ENCODE peak calls at places on chromosomes 6 and 20, in eight cellular contexts. R is pancreas, J is upper lobe of right lung, G is psoas muscle, D is Peyer's patch, S is tibial nerve, Z is brain microvascular endothelial cell, Q is NB4. I is an unnamed sample.

GRCh38 chr20:24937579-24937978 is 11.5 kb upstream of the CST7 start:
- DNase-seq in D (no peak), Z (no peak), G (no peak), R (peak), J (no peak), Q (no peak), S (no peak), I (no peak)

GRCh38 chr6:2733324-2733723 is 17.4 kb downstream of the MYLK4 start:
- DNase-seq in J (peak), D (peak), Z (peak), S (no peak), Q (peak), R (peak), G (peak), I (no peak)

GRCh38 chr6:134574491-134574890 is 256.6 kb upstream of the SGK1 start:
- DNase-seq in R (no peak), D (no peak), G (no peak), J (no peak), Q (peak), Z (no peak), S (no peak), I (no peak)

GRCh38 chr6:119713903-119714302 is 364.3 kb upstream of the MAN1A1 start:
- DNase-seq in G (no peak), Z (no peak), J (no peak), D (no peak), R (no peak), Q (no peak), S (no peak), I (no peak)

GRCh38 chr6:170505306-170505705 is 47.8 kb downstream of the PSMB1 start:
- DNase-seq in J (no peak), D (no peak), G (peak), S (no peak), Q (no peak), R (no peak), Z (no peak), I (no peak)

GRCh38 chr6:33213989-33214335 is 5.7 kb downstream of the RING1 start:
- DNase-seq in G (no peak), D (no peak), J (no peak), R (no peak), S (no peak), Z (no peak), Q (peak), I (no peak)

GRCh38 chr6:21341910-21342309 is 251.6 kb upstream of the SOX4 start:
- DNase-seq in S (no peak), R (no peak), G (no peak), J (peak), D (no peak), Q (no peak), Z (no peak), I (no peak)

GRCh38 chr20:36919715-36920333 is 31.7 kb downstream of the SAMHD1 start:
- DNase-seq in D (no peak), Z (peak), G (no peak), Q (peak), J (no peak), R (no peak), S (no peak), I (no peak)

GRCh38 chr6:48397887-48398286 is 286.9 kb upstream of the PTCHD4 start:
- DNase-seq in S (no peak), J (no peak), D (no peak), G (no peak), Z (no peak), Q (no peak), R (no peak), I (no peak)

GRCh38 chr20:2093200-2093781 is 8.3 kb upstream of the STK35 start:
- DNase-seq in D (peak), Z (no peak), S (no peak), Q (peak), R (no peak), G (no peak), J (no peak), I (no peak)

DNA sequence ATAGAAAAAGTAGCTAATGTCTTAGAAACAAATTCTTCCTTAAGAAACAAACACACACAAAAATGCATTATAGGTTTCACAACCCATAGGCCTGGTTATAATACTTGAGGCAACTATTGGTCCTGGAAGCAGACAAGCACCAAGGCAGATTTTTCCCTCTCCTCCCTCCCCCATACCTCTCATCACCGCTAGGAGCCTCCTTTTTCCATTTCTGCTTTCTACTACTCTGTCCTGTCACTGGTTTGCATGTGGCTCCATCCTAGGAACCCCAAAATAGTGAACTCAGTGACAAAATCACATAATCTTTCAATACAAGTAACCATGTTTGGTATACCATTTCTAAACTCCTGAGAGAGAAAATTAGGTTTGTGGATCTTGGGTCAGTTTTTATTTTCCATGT is 66.1 kb downstream of the HMGCLL1 start:
- DNase-seq in J (no peak), Z (no peak), G (no peak), R (no peak), Q (no peak), S (no peak), D (no peak), I (no peak)
- TF ChIP-seq CTCF in J (no peak), Z (no peak), G (no peak), R (no peak), Q (no peak), S (no peak), D (no peak), I (no peak)

GRCh38 chr6:84779917-84780316 is 15.5 kb upstream of the TBX18 start:
- DNase-seq in G (no peak), Z (no peak), S (no peak), Q (no peak), J (no peak), D (no peak), R (no peak), I (no peak)

GRCh38 chr6:84776392-84776791 is 12.0 kb upstream of the TBX18 start:
- DNase-seq in S (no peak), J (no peak), G (no peak), R (no peak), Q (no peak), Z (no peak), D (no peak), I (no peak)

GRCh38 chr6:84774174-84775158 is 10.1 kb upstream of the TBX18 start:
- DNase-seq in G (peak), J (peak), S (peak), Q (no peak), Z (peak), R (peak), D (no peak), I (no peak)

GRCh38 chr6:84777888-84778287 is 13.5 kb upstream of the TBX18 start:
- DNase-seq in D (no peak), S (no peak), Q (no peak), J (no peak), R (no peak), Z (peak), G (no peak), I (no peak)

GRCh38 chr6:84779380-84779779 is 15.0 kb upstream of the TBX18 start:
- DNase-seq in S (no peak), G (no peak), Q (no peak), D (no peak), R (no peak), J (no peak), Z (no peak), I (no peak)
- TF ChIP-seq CTCF in S (no peak), G (no peak), Q (peak), D (no peak), R (no peak), J (no peak), Z (peak), I (no peak)

GRCh38 chr6:145212807-145213206 is 522.5 kb downstream of the EPM2A start:
- DNase-seq in S (no peak), Z (no peak), Q (no peak), G (no peak), J (no peak), R (no peak), D (no peak), I (no peak)

GRCh38 chr6:145209312-145209711 is 526.0 kb downstream of the EPM2A start:
- DNase-seq in Z (peak), R (no peak), J (no peak), Q (no peak), S (no peak), G (no peak), D (no peak), I (no peak)

GRCh38 chr6:145213614-145214013 is 521.7 kb downstream of the EPM2A start:
- DNase-seq in D (no peak), Q (no peak), Z (no peak), G (no peak), J (no peak), S (no peak), R (no peak), I (no peak)

GRCh38 chr6:145214570-145214969 is 520.8 kb downstream of the EPM2A start:
- DNase-seq in D (no peak), R (no peak), Z (peak), G (no peak), Q (peak), J (no peak), S (no peak), I (no peak)
- TF ChIP-seq CTCF in D (peak), R (peak), Z (peak), G (peak), Q (peak), J (peak), S (peak), I (no peak)

DNA sequence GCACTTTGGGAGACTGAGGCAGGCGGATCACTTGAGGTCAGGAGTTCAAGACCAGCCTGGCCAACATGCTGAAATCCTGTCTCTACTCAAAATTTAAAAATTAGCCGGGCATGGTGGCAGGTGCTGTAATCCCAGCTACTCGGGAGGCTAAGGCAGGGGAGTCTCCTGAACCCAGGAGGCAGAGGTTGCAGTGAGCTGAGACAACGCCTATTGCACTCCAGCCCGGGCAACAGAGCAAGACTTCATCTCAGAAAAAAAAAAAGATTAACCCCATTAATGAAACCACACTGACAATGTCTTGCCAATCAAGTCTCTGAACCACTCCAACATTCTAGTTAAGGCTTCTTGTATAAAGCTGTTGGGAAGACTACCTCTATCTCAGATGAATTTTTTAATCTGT is 4.0 kb downstream of the PREP start:
- DNase-seq in G (no peak), J (no peak), S (no peak), R (no peak), D (no peak), Q (no peak), Z (no peak), I (no peak)
- TF ChIP-seq CTCF in G (no peak), J (no peak), S (no peak), R (no peak), D (no peak), Q (no peak), Z (no peak), I (no peak)